ENCODE peak calls at places on chromosomes 16 and 17, in eight cellular contexts. One of them, this sample, is unnamed.

GRCh38 chr16:85313541-85314208 is 201.4 kb upstream of the CIBAR2 start:
- DNase-seq in body of pancreas: no peak
- DNase-seq in choroid plexus epithelial cell: no peak
- DNase-seq in H1: no peak
- DNase-seq in lower leg skin: no peak
- DNase-seq in GM12865: no peak
- DNase-seq in IMR-90: peak; percentile 21
- DNase-seq in HCT116: no peak
- DNase-seq in this sample: no peak

GRCh38 chr17:72193395-72194106 is 72.7 kb downstream of the SOX9 start:
- DNase-seq in IMR-90: peak; percentile 69
- DNase-seq in choroid plexus epithelial cell: no peak
- DNase-seq in body of pancreas: no peak
- DNase-seq in H1: no peak
- DNase-seq in lower leg skin: peak; percentile 53
- DNase-seq in GM12865: no peak
- DNase-seq in HCT116: no peak
- DNase-seq in this sample: no peak

GRCh38 chr17:81831957-81832607 is 1.0 kb downstream of the MCRIP1 start:
- DNase-seq in GM12865: peak; percentile 60
- DNase-seq in H1: no peak
- DNase-seq in choroid plexus epithelial cell: no peak
- DNase-seq in body of pancreas: peak; percentile 51
- DNase-seq in lower leg skin: no peak
- DNase-seq in HCT116: no peak
- DNase-seq in IMR-90: peak; percentile 41
- DNase-seq in this sample: no peak

GRCh38 chr16:50253511-50253903 is 12.8 kb upstream of the ADCY7 start:
- DNase-seq in GM12865: no peak
- DNase-seq in HCT116: no peak
- DNase-seq in body of pancreas: no peak
- DNase-seq in choroid plexus epithelial cell: no peak
- DNase-seq in lower leg skin: peak; percentile 85
- DNase-seq in IMR-90: no peak
- DNase-seq in H1: no peak
- DNase-seq in this sample: no peak

GRCh38 chr16:560221-560700 is at the start of gene PRR35:
- DNase-seq in lower leg skin: no peak
- DNase-seq in IMR-90: no peak
- DNase-seq in HCT116: no peak
- DNase-seq in H1: no peak
- DNase-seq in body of pancreas: no peak
- DNase-seq in choroid plexus epithelial cell: no peak
- DNase-seq in GM12865: no peak
- DNase-seq in this sample: no peak

GRCh38 chr17:79183221-79184158 is 108.9 kb downstream of the ENGASE start:
- DNase-seq in H1: no peak
- DNase-seq in IMR-90: no peak
- DNase-seq in GM12865: no peak
- DNase-seq in HCT116: no peak
- DNase-seq in body of pancreas: no peak
- DNase-seq in choroid plexus epithelial cell: peak; percentile 13
- DNase-seq in lower leg skin: no peak
- DNase-seq in this sample: no peak

GRCh38 chr17:49700956-49701355 is 6.8 kb downstream of the SLC35B1 start:
- DNase-seq in IMR-90: no peak
- DNase-seq in HCT116: no peak
- DNase-seq in GM12865: no peak
- DNase-seq in choroid plexus epithelial cell: no peak
- DNase-seq in lower leg skin: no peak
- DNase-seq in H1: no peak
- DNase-seq in body of pancreas: no peak
- DNase-seq in this sample: no peak

GRCh38 chr16:84212631-84213030 is 21.7 kb downstream of the ADAD2 start:
- DNase-seq in GM12865: no peak
- DNase-seq in IMR-90: no peak
- DNase-seq in choroid plexus epithelial cell: no peak
- DNase-seq in lower leg skin: no peak
- DNase-seq in body of pancreas: no peak
- DNase-seq in H1: no peak
- DNase-seq in HCT116: no peak
- DNase-seq in this sample: no peak

DNA sequence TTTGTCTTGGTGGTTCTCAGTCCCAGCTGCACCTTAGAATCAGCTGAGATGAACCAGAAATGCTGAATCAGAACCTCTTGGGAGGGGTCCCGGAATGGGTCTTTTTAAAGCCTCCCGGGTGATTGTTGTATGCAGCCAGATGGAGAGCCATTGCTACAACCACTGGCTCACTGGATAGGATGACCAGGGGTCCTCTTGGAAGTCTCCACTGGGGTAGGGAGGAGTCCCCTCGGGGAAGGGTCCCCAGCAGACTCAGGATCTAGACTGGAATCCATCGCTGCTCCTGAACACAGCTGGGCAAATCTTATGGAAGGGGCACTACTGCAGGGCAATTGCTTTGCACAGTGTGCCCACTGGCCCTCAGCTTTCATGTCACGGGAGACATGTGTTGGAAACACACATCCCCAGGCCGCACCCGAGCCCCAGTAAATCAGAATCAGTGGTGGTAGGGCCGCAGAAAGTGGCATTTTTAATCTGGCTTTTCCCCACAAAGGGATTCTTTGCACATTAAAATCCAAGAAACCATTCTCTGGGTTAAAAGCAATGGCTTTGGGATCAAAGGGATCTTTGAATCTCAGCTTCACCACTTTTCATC is 117.3 kb downstream of the IRX5 start:
- DNase-seq in H1: no peak
- DNase-seq in body of pancreas: no peak
- DNase-seq in choroid plexus epithelial cell: no peak
- DNase-seq in HCT116: no peak
- DNase-seq in lower leg skin: peak; percentile 54
- DNase-seq in IMR-90: no peak
- DNase-seq in GM12865: no peak
- DNase-seq in this sample: no peak
- H3K4me3 ChIP-seq in H1: no peak overlapping the region
- H3K4me3 ChIP-seq in body of pancreas: no peak overlapping the region
- H3K4me3 ChIP-seq in choroid plexus epithelial cell: no peak overlapping the region
- H3K4me3 ChIP-seq in HCT116: no peak overlapping the region
- H3K4me3 ChIP-seq in lower leg skin: no peak overlapping the region
- H3K4me3 ChIP-seq in IMR-90: no peak overlapping the region
- H3K4me3 ChIP-seq in GM12865: no peak overlapping the region
- H3K4me3 ChIP-seq in this sample: no peak overlapping the region

DNA sequence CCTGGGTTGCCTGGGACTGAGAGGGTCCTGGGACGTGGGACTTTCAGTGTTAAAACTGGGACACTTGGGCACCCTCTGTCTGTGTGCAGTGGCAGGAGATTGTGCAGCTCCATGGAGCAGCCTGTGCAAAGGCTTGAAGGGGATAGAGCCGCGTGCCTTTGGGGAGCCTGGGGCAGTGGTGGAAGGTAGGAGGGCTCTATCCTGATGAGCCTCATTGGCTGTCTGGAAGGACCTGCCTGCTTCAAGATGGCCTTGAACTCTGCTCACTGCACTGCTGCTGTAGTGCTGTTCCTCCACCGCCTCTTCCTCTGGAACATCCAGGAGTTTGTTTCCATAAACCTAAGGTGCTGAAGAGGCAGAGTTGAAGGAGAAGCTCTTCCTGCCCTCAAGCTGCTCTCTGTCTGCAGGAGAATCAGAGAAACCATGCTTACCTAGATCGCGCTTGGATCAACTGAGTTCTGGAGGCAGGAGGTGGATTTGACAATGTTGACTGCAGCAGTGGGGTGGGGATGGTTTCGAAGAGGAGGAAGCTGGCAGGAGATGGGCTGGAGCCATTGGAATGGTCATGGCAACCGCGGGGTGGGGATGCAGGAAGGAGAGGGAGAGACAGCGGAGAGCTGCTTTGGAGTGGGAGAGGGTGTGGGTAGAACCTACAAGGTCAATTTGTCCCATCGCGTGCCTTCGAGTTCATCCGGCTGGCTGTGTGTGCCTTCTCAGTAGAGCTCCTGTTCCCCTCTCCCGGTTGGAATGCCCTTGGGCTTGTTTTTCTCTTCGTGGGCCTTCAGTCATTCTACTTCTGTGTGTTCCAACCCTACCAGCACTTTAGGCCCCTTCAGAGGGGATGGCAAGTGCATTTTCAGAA is 3.7 kb downstream of the RMI2 start:
- DNase-seq in H1: no peak
- DNase-seq in IMR-90: no peak
- DNase-seq in body of pancreas: no peak
- DNase-seq in HCT116: no peak
- DNase-seq in choroid plexus epithelial cell: no peak
- DNase-seq in GM12865: no peak
- DNase-seq in lower leg skin: no peak
- DNase-seq in this sample: no peak
- TF ChIP-seq CTCF in H1: no peak
- TF ChIP-seq CTCF in IMR-90: no peak
- TF ChIP-seq CTCF in body of pancreas: no peak
- TF ChIP-seq CTCF in HCT116: no peak
- TF ChIP-seq CTCF in choroid plexus epithelial cell: no peak
- TF ChIP-seq CTCF in GM12865: no peak
- TF ChIP-seq CTCF in lower leg skin: no peak
- TF ChIP-seq CTCF in this sample: no peak

GRCh38 chr17:27459433-27459832 is 3.2 kb downstream of the KSR1 start:
- DNase-seq in choroid plexus epithelial cell: peak; percentile 40
- DNase-seq in H1: no peak
- DNase-seq in IMR-90: no peak
- DNase-seq in lower leg skin: no peak
- DNase-seq in HCT116: no peak
- DNase-seq in body of pancreas: no peak
- DNase-seq in GM12865: no peak
- DNase-seq in this sample: no peak

GRCh38 chr17:27456681-27457404 is 595 bp downstream of the KSR1 start:
- DNase-seq in lower leg skin: no peak
- DNase-seq in GM12865: no peak
- DNase-seq in HCT116: no peak
- DNase-seq in body of pancreas: peak; percentile 40
- DNase-seq in H1: no peak
- DNase-seq in choroid plexus epithelial cell: no peak
- DNase-seq in IMR-90: no peak
- DNase-seq in this sample: no peak

GRCh38 chr17:27458524-27458908 is 2.3 kb downstream of the KSR1 start:
- DNase-seq in GM12865: no peak
- DNase-seq in lower leg skin: no peak
- DNase-seq in choroid plexus epithelial cell: no peak
- DNase-seq in IMR-90: no peak
- DNase-seq in H1: peak; percentile 38
- DNase-seq in body of pancreas: no peak
- DNase-seq in HCT116: no peak
- DNase-seq in this sample: no peak

GRCh38 chr17:27457405-27457730 is 1.1 kb downstream of the KSR1 start:
- DNase-seq in choroid plexus epithelial cell: no peak
- DNase-seq in IMR-90: no peak
- DNase-seq in lower leg skin: no peak
- DNase-seq in H1: no peak
- DNase-seq in body of pancreas: no peak
- DNase-seq in HCT116: no peak
- DNase-seq in GM12865: no peak
- DNase-seq in this sample: no peak

GRCh38 chr17:27457731-27458523 is 1.7 kb downstream of the KSR1 start:
- DNase-seq in H1: no peak
- DNase-seq in choroid plexus epithelial cell: peak; percentile 50
- DNase-seq in GM12865: peak; percentile 56
- DNase-seq in body of pancreas: no peak
- DNase-seq in IMR-90: peak; percentile 53
- DNase-seq in HCT116: no peak
- DNase-seq in lower leg skin: no peak
- DNase-seq in this sample: no peak
- H3K4me3 ChIP-seq in H1: peak overlapping the region; percentile 62
- H3K4me3 ChIP-seq in choroid plexus epithelial cell: peak overlapping the region; percentile 87
- H3K4me3 ChIP-seq in GM12865: peak overlapping the region; percentile 94
- H3K4me3 ChIP-seq in body of pancreas: peak overlapping the region; percentile 48
- H3K4me3 ChIP-seq in IMR-90: peak overlapping the region; percentile 100
- H3K4me3 ChIP-seq in HCT116: peak overlapping the region; percentile 63
- H3K4me3 ChIP-seq in lower leg skin: no peak overlapping the region
- H3K4me3 ChIP-seq in this sample: peak overlapping the region; percentile 61

DNA sequence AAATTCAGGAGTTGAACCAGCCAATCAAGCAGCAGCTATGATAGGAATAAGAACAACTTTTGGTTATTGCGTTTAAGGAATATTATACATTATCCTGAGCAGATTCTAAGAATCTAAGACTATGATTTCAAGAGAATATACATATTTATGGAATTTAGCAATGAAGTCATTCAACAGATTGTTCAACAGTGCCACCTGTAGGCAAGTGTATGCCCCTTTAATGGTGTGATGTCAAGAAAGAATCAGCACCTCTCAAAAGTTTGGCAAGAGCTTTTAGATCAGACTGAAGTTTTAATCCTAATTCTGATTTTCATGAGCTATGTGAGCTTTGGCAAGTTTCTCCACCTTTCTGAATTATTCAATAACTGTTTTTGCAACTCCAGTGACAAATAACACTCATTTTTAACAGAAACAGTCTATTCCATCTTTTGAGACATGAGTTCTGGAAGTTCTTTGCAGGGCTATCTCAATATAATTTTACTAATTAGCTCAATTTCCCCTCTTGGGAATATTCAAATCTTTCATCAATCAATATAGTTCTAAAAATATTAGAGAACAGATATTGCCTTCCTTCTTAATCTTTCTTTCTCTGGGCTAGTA is 474.3 kb upstream of the TOM1L1 start:
- DNase-seq in HCT116: no peak
- DNase-seq in lower leg skin: no peak
- DNase-seq in IMR-90: no peak
- DNase-seq in choroid plexus epithelial cell: no peak
- DNase-seq in H1: no peak
- DNase-seq in GM12865: peak; percentile 10
- DNase-seq in body of pancreas: no peak
- DNase-seq in this sample: no peak
- TF ChIP-seq CTCF in HCT116: peak; percentile 27
- TF ChIP-seq CTCF in lower leg skin: no peak
- TF ChIP-seq CTCF in IMR-90: no peak
- TF ChIP-seq CTCF in choroid plexus epithelial cell: no peak
- TF ChIP-seq CTCF in H1: no peak
- TF ChIP-seq CTCF in GM12865: peak; percentile 30
- TF ChIP-seq CTCF in body of pancreas: peak; percentile 15
- TF ChIP-seq CTCF in this sample: no peak

GRCh38 chr17:7807206-7807605 is 26.8 kb upstream of the KDM6B start:
- DNase-seq in GM12865: no peak
- DNase-seq in HCT116: no peak
- DNase-seq in lower leg skin: no peak
- DNase-seq in H1: no peak
- DNase-seq in choroid plexus epithelial cell: no peak
- DNase-seq in body of pancreas: no peak
- DNase-seq in IMR-90: no peak
- DNase-seq in this sample: no peak

GRCh38 chr17:7806592-7806991 is 27.4 kb upstream of the KDM6B start:
- DNase-seq in IMR-90: no peak
- DNase-seq in H1: no peak
- DNase-seq in lower leg skin: no peak
- DNase-seq in choroid plexus epithelial cell: no peak
- DNase-seq in HCT116: no peak
- DNase-seq in body of pancreas: peak; percentile 9
- DNase-seq in GM12865: no peak
- DNase-seq in this sample: no peak

GRCh38 chr17:7814969-7815368 is 19.0 kb upstream of the KDM6B start:
- DNase-seq in HCT116: no peak
- DNase-seq in H1: no peak
- DNase-seq in choroid plexus epithelial cell: no peak
- DNase-seq in body of pancreas: no peak
- DNase-seq in lower leg skin: no peak
- DNase-seq in GM12865: no peak
- DNase-seq in IMR-90: no peak
- DNase-seq in this sample: no peak

GRCh38 chr17:7803981-7804380 is 30.0 kb upstream of the KDM6B start:
- DNase-seq in lower leg skin: no peak
- DNase-seq in choroid plexus epithelial cell: peak; percentile 16
- DNase-seq in H1: no peak
- DNase-seq in body of pancreas: peak; percentile 52
- DNase-seq in GM12865: no peak
- DNase-seq in IMR-90: no peak
- DNase-seq in HCT116: no peak
- DNase-seq in this sample: no peak

GRCh38 chr17:7809086-7809790 is 24.8 kb upstream of the KDM6B start:
- DNase-seq in HCT116: no peak
- DNase-seq in lower leg skin: no peak
- DNase-seq in choroid plexus epithelial cell: no peak
- DNase-seq in body of pancreas: no peak
- DNase-seq in H1: no peak
- DNase-seq in GM12865: no peak
- DNase-seq in IMR-90: no peak
- DNase-seq in this sample: no peak
- H3K4me3 ChIP-seq in HCT116: no peak overlapping the region
- H3K4me3 ChIP-seq in lower leg skin: no peak overlapping the region
- H3K4me3 ChIP-seq in choroid plexus epithelial cell: no peak overlapping the region
- H3K4me3 ChIP-seq in body of pancreas: no peak overlapping the region
- H3K4me3 ChIP-seq in H1: no peak overlapping the region
- H3K4me3 ChIP-seq in GM12865: no peak overlapping the region
- H3K4me3 ChIP-seq in IMR-90: no peak overlapping the region
- H3K4me3 ChIP-seq in this sample: no peak overlapping the region

This sample was measured in retinal pigment epithelial cell.